ENCODE peak calls at places on chromosomes 11 and 22, in eight cellular contexts. P is A549, I is endothelial cell of umbilical vein, H is K562, D is GM12878, Q is SK-N-SH, J is HepG2, G is H1. N is an unnamed sample.

GRCh38 chr11:131248588-131248987 is 121.8 kb upstream of the NTM start:
- DNase-seq in P (no peak), I (no peak), J (no peak), D (no peak), H (no peak), Q (no peak), G (peak; percentile 37), N (no peak)

GRCh38 chr11:70717961-70718595 is 319.7 kb downstream of the CTTN start:
- DNase-seq in D (no peak), Q (no peak), G (no peak), H (no peak), I (no peak), J (no peak), P (no peak), N (no peak)

GRCh38 chr11:492416-493226 is 14.4 kb downstream of the RNH1 start:
- DNase-seq in H (no peak), J (no peak), D (no peak), I (no peak), G (peak; percentile 46), Q (peak; percentile 34), P (no peak), N (no peak)

GRCh38 chr11:107621090-107621489 is 30.1 kb downstream of the ELMOD1 start:
- DNase-seq in D (no peak), J (no peak), I (peak; percentile 57), H (no peak), P (no peak), Q (no peak), G (no peak), N (no peak)

GRCh38 chr11:77658213-77659013 is 20.8 kb upstream of the CLNS1A start:
- DNase-seq in P (no peak), J (no peak), H (peak; percentile 20), D (no peak), Q (no peak), G (no peak), I (peak; percentile 6), N (no peak)

GRCh38 chr11:125224391-125225015 is 60.0 kb downstream of the PKNOX2 start:
- DNase-seq in P (no peak), Q (peak; percentile 60), I (peak; percentile 45), H (peak; percentile 18), D (no peak), G (no peak), J (peak; percentile 9), N (peak; percentile 8)

GRCh38 chr11:68842427-68843051 is 823 bp upstream of the CPT1A start:
- DNase-seq in D (no peak), P (no peak), I (no peak), Q (no peak), J (no peak), H (no peak), G (no peak), N (no peak)

GRCh38 chr11:521179-521688 is 14.1 kb downstream of the HRAS start:
- DNase-seq in J (no peak), H (no peak), Q (no peak), D (no peak), I (no peak), G (no peak), P (no peak), N (no peak)

GRCh38 chr11:12600829-12601228 is 73.4 kb upstream of the TEAD1 start:
- DNase-seq in G (no peak), P (no peak), H (no peak), Q (no peak), J (peak; percentile 22), I (no peak), D (no peak), N (no peak)

GRCh38 chr11:6911946-6912345 is 8.9 kb upstream of the OR2D3 start:
- DNase-seq in G (no peak), J (no peak), D (no peak), H (no peak), I (peak; percentile 68), P (no peak), Q (no peak), N (no peak)

GRCh38 chr11:34525887-34526657 is 12.5 kb upstream of the ELF5 start:
- DNase-seq in I (no peak), G (no peak), P (no peak), J (no peak), H (no peak), Q (no peak), D (no peak), N (no peak)

GRCh38 chr11:114832532-114833125 is 154.3 kb downstream of the NXPE2 start:
- DNase-seq in I (no peak), Q (no peak), G (no peak), H (no peak), D (no peak), P (no peak), J (no peak), N (no peak)

GRCh38 chr11:6205366-6205765 is at the start of gene C11orf42:
- DNase-seq in D (no peak), I (no peak), Q (no peak), G (no peak), J (no peak), P (no peak), H (no peak), N (no peak)

GRCh38 chr11:79205786-79206185 is 235.0 kb downstream of the TENM4 start:
- DNase-seq in I (no peak), P (no peak), G (no peak), H (no peak), J (no peak), Q (no peak), D (no peak), N (no peak)

GRCh38 chr11:88861618-88862017 is 204.2 kb downstream of the GRM5 start:
- DNase-seq in P (no peak), Q (no peak), H (no peak), I (no peak), J (no peak), G (no peak), D (no peak), N (no peak)

GRCh38 chr11:4891996-4892640 is 10.4 kb downstream of the OR51T1 start:
- DNase-seq in G (no peak), I (no peak), P (peak; percentile 2), J (no peak), H (peak; percentile 49), D (no peak), Q (no peak), N (no peak)
- TF ChIP-seq MAX in G (no peak), I (no peak), P (no peak), J (no peak), H (no peak), D (no peak), Q (no peak), N (no peak)

DNA sequence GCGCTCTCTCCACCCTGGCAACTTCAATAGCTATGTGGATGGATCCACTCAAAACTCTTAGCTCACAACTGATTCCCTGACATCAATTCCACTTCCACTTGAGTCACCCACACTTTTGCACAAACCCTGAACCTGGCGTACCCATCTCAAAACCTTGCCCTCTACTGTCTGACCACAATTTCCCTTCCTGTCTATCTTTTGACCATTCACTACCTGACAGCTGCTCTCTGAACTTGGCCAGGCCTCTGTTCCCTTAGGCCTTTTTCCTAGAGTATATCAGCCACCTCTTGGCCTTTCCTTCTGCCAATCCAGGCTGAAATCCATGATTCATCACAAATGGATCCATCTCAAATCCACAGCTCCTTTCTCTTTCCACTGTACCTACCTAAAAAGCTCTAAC is 106.0 kb downstream of the RPL27A start:
- DNase-seq in H (no peak), P (no peak), D (no peak), Q (no peak), J (no peak), G (no peak), I (no peak), N (no peak)
- H3K4me1 ChIP-seq in H (no peaks in the 10 kb centered on the region), P (no peaks in the 10 kb centered on the region), D (no peaks in the 10 kb centered on the region), Q (peaks cover 9% of the 10 kb centered on the region), J (peaks cover 29% of the 10 kb centered on the region), G (no peaks in the 10 kb centered on the region), I (peaks cover 8% of the 10 kb centered on the region), N (no peaks in the 10 kb centered on the region)

GRCh38 chr11:83602116-83602515 is 315.9 kb upstream of the CCDC90B start:
- DNase-seq in P (no peak), D (no peak), I (no peak), G (no peak), J (no peak), Q (no peak), H (no peak), N (no peak)

GRCh38 chr11:83601201-83601992 is 315.2 kb upstream of the CCDC90B start:
- DNase-seq in G (no peak), H (no peak), J (no peak), Q (no peak), P (no peak), D (no peak), I (no peak), N (no peak)

GRCh38 chr11:83600656-83601055 is 314.5 kb upstream of the CCDC90B start:
- DNase-seq in J (peak; percentile 41), G (no peak), P (no peak), D (no peak), I (no peak), Q (no peak), H (no peak), N (no peak)

GRCh38 chr11:83599066-83599465 is 312.9 kb upstream of the CCDC90B start:
- DNase-seq in I (no peak), H (no peak), Q (no peak), D (no peak), J (peak; percentile 1), G (no peak), P (no peak), N (no peak)
- TF ChIP-seq MAX in I (no peak), H (no peak), Q (no peak), D (no peak), J (no peak), G (no peak), P (no peak), N (no peak)

GRCh38 chr11:65315866-65316233 is 1.2 kb downstream of the CDC42EP2 start:
- DNase-seq in G (no peak), H (no peak), P (no peak), Q (no peak), J (no peak), D (no peak), I (no peak), N (no peak)
- H3K4me1 ChIP-seq in G (peaks cover 9% of the 10 kb centered on the region), H (peaks cover 45% of the 10 kb centered on the region), P (peaks cover 44% of the 10 kb centered on the region), Q (peaks cover 28% of the 10 kb centered on the region), J (peaks cover 54% of the 10 kb centered on the region), D (no peaks in the 10 kb centered on the region), I (peaks cover 31% of the 10 kb centered on the region), N (peaks cover 59% of the 10 kb centered on the region)

DNA sequence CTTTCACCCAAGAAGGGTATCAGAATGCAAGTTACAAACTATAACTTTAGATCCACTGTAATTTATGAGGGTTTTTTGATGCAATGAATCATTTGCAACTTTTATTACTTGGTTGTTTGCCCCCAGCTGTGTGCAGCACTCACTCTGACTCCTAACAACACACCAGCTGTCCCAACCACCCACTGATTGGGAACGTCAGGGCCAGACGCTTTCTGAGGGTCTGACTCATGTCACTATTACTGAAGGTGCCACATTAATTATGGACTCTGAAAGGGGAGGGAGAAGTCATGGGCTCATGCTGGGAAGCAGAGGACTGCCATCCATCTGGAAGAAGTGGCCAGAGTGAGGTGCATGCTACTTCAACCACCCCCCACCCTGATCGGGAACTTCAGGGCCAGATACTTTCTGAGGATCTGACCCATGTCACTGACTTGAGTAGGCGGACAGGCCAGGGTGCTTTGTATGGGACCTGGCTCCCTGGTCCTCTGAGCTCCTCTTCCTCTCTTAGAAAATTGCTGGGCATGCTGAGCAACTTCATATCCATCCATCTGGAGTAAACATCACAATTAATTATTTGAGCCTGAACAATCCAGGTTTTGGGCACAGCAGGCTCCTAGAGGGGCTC is 44.9 kb upstream of the DRD2 start:
- DNase-seq in G (no peak), Q (no peak), I (no peak), P (no peak), D (no peak), J (no peak), H (no peak), N (no peak)
- TF ChIP-seq MAX in G (no peak), Q (no peak), I (no peak), P (no peak), D (no peak), J (no peak), H (no peak), N (no peak)

GRCh38 chr22:23244690-23245044 is 64.4 kb downstream of the BCR start:
- DNase-seq in I (no peak), J (no peak), G (no peak), P (no peak), D (no peak), Q (no peak), H (peak; percentile 60), N (no peak)
- H3K4me1 ChIP-seq in I (peaks cover 34% of the 10 kb centered on the region), J (peaks cover 59% of the 10 kb centered on the region), G (peaks cover 34% of the 10 kb centered on the region), P (no peaks in the 10 kb centered on the region), D (peaks cover 36% of the 10 kb centered on the region), Q (peaks cover 33% of the 10 kb centered on the region), H (peaks cover 55% of the 10 kb centered on the region), N (peaks cover 32% of the 10 kb centered on the region)